ENCODE peak calls at places on chromosomes 1 and 21, in eight cellular contexts. I is endodermal cell, O is cardiac muscle cell, H is AG04450, K is uterus, U is dorsolateral prefrontal cortex, R is left ventricle myocardium inferior, E is lung. C is an unnamed sample.

GRCh38 chr1:77473690-77474089 is 191.9 kb downstream of the AK5 start:
- DNase-seq in R (no peak), H (peak; percentile 70), O (no peak), U (no peak), I (no peak), K (no peak), E (no peak), C (no peak)

GRCh38 chr1:204589409-204590038 is 73.3 kb downstream of the MDM4 start:
- DNase-seq in R (no peak), O (no peak), H (no peak), E (no peak), K (no peak), U (no peak), I (no peak), C (no peak)

GRCh38 chr1:235207202-235207565 is 46.1 kb upstream of the RBM34 start:
- DNase-seq in O (no peak), I (no peak), K (no peak), E (no peak), R (no peak), H (no peak), U (no peak), C (no peak)

GRCh38 chr1:21323091-21323490 is 32.8 kb upstream of the ECE1 start:
- DNase-seq in R (no peak), U (no peak), K (peak; percentile 48), I (peak; percentile 78), O (no peak), E (no peak), H (no peak), C (no peak)

GRCh38 chr1:245378352-245379144 is 223.8 kb downstream of the KIF26B start:
- DNase-seq in H (no peak), I (peak; percentile 58), R (no peak), U (no peak), K (no peak), E (no peak), O (no peak), C (no peak)

GRCh38 chr1:167225920-167226319 is 5.2 kb downstream of the POU2F1 start:
- DNase-seq in I (no peak), R (no peak), O (no peak), E (no peak), H (no peak), K (no peak), U (no peak), C (no peak)

GRCh38 chr1:55421317-55421716 is 206.2 kb upstream of the USP24 start:
- DNase-seq in R (no peak), O (no peak), K (no peak), U (no peak), E (no peak), I (no peak), H (no peak), C (peak; percentile 30)

GRCh38 chr1:125065092-125065820 is 3880.5 kb downstream of the SRGAP2C start:
- DNase-seq in I (no peak), E (no peak), R (no peak), O (no peak), K (no peak), H (no peak), U (no peak), C (no peak)

GRCh38 chr1:154179951-154180687 is 11.8 kb downstream of the TPM3 start:
- DNase-seq in K (no peak), O (no peak), U (no peak), H (no peak), R (no peak), I (peak; percentile 68), E (no peak), C (peak; percentile 63)

GRCh38 chr1:2310332-2311183 is 80.8 kb downstream of the MORN1 start:
- DNase-seq in O (no peak), U (no peak), K (no peak), I (no peak), E (no peak), R (no peak), H (no peak), C (no peak)

GRCh38 chr21:33378081-33378480 is 25.1 kb upstream of the IFNGR2 start:
- DNase-seq in I (no peak), R (no peak), U (no peak), H (no peak), O (no peak), K (no peak), E (no peak), C (no peak)

GRCh38 chr21:39518055-39518844 is 66.5 kb downstream of the SH3BGR start:
- DNase-seq in R (no peak), O (peak; percentile 81), E (peak; percentile 49), K (peak; percentile 38), U (peak; percentile 59), H (peak; percentile 16), I (peak; percentile 90), C (peak; percentile 81)

GRCh38 chr1:211280910-211281309 is 21.7 kb downstream of the RCOR3 start:
- DNase-seq in K (no peak), U (no peak), E (no peak), O (no peak), I (no peak), R (no peak), H (no peak), C (no peak)

GRCh38 chr1:229170778-229171505 is 100.0 kb upstream of the RAB4A start:
- DNase-seq in E (no peak), R (no peak), I (no peak), U (no peak), O (no peak), K (no peak), H (no peak), C (no peak)

GRCh38 chr1:229167356-229167755 is 103.6 kb upstream of the RAB4A start:
- DNase-seq in K (no peak), H (no peak), U (no peak), O (no peak), I (no peak), E (no peak), R (no peak), C (no peak)

GRCh38 chr1:229171934-229172333 is 99.0 kb upstream of the RAB4A start:
- DNase-seq in I (no peak), R (no peak), K (no peak), U (no peak), H (no peak), O (no peak), E (no peak), C (no peak)

GRCh38 chr1:229170274-229170673 is 100.6 kb upstream of the RAB4A start:
- DNase-seq in O (no peak), K (no peak), R (no peak), H (no peak), I (no peak), E (no peak), U (no peak), C (no peak)

GRCh38 chr1:229169399-229169798 is 101.5 kb upstream of the RAB4A start:
- DNase-seq in E (no peak), K (no peak), I (no peak), R (no peak), O (no peak), U (no peak), H (no peak), C (no peak)
- H3K4me3 ChIP-seq in E (no peak overlapping the region), K (no peak overlapping the region), I (no peak overlapping the region), R (no peak overlapping the region), O (no peak overlapping the region), U (no peak overlapping the region), H (no peak overlapping the region), C (no peak overlapping the region)

DNA sequence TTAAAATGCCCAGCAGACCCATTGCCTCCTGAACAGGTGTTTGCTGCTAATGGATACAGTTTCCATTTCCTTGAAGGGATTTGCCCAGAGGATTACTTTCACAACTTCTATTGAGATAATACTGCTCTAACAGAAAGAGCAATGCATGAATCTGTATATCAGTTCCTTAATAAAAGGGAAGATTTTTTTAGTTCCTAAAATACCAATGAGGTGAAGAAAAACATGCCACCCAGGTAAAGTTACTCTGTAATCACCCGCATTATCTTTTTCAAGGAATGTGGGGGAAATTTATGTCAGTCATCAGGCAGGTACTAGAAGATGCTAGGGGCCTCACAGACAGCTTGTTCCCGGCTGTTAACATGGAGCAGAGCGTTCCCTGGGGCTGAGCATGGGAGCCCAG is 41.1 kb downstream of the KCNJ15 start:
- DNase-seq in H (no peak), R (no peak), E (no peak), U (no peak), I (no peak), O (no peak), K (no peak), C (no peak)
- H3K27ac ChIP-seq in H (no peak overlapping the region), R (peak overlapping the region; percentile 54), E (no peak overlapping the region), U (no peak overlapping the region), I (no peak overlapping the region), O (no peak overlapping the region), K (no peak overlapping the region), C (peak overlapping the region; percentile 10)

DNA sequence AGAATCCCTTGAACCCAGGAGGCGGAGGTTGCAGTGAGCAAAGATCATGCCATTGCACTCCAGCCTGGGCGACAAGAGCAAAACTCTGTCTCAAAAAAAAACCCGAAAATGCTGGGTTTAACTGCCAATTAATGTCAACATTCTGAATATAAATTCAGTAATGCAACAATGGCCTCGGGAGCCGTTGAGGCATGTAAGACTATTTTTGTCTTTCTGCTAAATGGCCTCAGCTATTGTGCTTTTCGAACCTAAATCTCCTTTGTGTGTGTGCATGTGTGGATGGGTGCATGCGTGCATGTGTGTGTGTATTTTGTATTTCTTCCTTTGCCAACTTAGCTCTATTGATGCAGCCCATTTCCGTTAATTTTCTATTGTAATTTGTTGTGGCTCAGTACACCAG is 31.6 kb downstream of the CLIC4 start:
- DNase-seq in E (no peak), K (no peak), R (no peak), H (no peak), I (no peak), O (no peak), U (no peak), C (no peak)
- H3K4me3 ChIP-seq in E (no peak overlapping the region), K (no peak overlapping the region), R (no peak overlapping the region), H (no peak overlapping the region), I (no peak overlapping the region), O (no peak overlapping the region), U (no peak overlapping the region), C (no peak overlapping the region)

GRCh38 chr1:187261637-187262036 is 432.9 kb downstream of the PLA2G4A start:
- DNase-seq in U (no peak), K (no peak), I (no peak), E (no peak), H (peak; percentile 32), O (no peak), R (no peak), C (no peak)
- H3K27ac ChIP-seq in U (peak overlapping the region; percentile 25), K (no peak overlapping the region), I (no peak overlapping the region), E (no peak overlapping the region), H (no peak overlapping the region), O (peak overlapping the region; percentile 3), R (no peak overlapping the region), C (no peak overlapping the region)

GRCh38 chr1:47703161-47703825 is 265.4 kb downstream of the FOXD2 start:
- DNase-seq in U (no peak), H (no peak), K (no peak), R (no peak), O (no peak), I (no peak), E (no peak), C (no peak)
- H3K4me3 ChIP-seq in U (no peak overlapping the region), H (no peak overlapping the region), K (no peak overlapping the region), R (no peak overlapping the region), O (no peak overlapping the region), I (no peak overlapping the region), E (no peak overlapping the region), C (no peak overlapping the region)

DNA sequence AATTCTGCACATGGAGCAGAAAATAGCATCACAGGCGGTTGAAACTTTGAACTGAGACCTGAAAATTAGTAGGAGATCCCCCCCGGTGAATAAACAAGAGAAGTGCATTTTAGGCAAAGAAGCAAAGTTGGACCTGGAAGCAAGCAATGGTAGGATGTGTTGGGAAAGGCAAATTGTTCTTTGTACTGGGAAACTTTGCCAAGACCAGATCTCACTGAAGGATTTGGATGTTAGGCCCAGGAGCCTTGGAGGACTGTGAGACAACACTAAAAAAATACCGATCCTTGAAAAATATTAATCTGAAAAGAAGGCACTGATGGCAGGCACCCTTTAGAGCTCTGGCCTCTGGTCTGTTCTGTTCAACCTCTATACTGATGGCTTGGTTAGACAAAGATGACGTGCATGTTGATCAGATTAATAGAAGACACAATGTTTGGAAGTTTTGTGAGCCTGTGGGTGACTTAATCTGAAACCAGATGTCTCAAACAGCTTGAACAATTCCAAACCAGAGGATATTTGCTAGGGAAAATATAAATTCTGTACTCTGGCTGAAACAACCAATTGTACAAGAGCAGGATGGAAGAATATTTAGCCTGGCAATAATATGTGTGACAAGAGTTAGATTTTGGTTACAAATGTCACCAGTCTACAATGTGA is 108.4 kb downstream of the ROR1 start:
- DNase-seq in E (no peak), O (no peak), H (no peak), R (no peak), U (no peak), I (no peak), K (no peak), C (no peak)
- H3K27ac ChIP-seq in E (no peak overlapping the region), O (no peak overlapping the region), H (no peak overlapping the region), R (peak overlapping the region; percentile 37), U (no peak overlapping the region), I (no peak overlapping the region), K (no peak overlapping the region), C (no peak overlapping the region)